ENCODE peak calls at places on chromosome 5, in seven cellular contexts. One of them, this sample, is unnamed.

GRCh38 chr5:52943285-52943684 is 45.9 kb upstream of the ITGA2 start:
- DNase-seq in GM23338: no peak
- DNase-seq in fibroblast of pulmonary artery: peak
- DNase-seq in AG04449: no peak
- DNase-seq in NCI-H1105 treated with DMSO at 0.1 percent for 48 hours: no peak
- DNase-seq in NCI-H1092 treated with DMSO at 0.1 percent for 48 hours: no peak
- DNase-seq in stimulated activated effector memory CD8-positive, alpha-beta T cell treated with anti-CD3 and anti-CD28 coated beads, Interleukin-12 subunit alpha, Interleukin-12 subunit beta, amount 100 ng/mL, for 72 hours: no peak
- DNase-seq in this sample: no peak

GRCh38 chr5:13944564-13945195 is at the start of gene DNAH5:
- DNase-seq in GM23338: no peak
- DNase-seq in fibroblast of pulmonary artery: no peak
- DNase-seq in AG04449: no peak
- DNase-seq in NCI-H1105 treated with DMSO at 0.1 percent for 48 hours: peak
- DNase-seq in NCI-H1092 treated with DMSO at 0.1 percent for 48 hours: no peak
- DNase-seq in stimulated activated effector memory CD8-positive, alpha-beta T cell treated with anti-CD3 and anti-CD28 coated beads, Interleukin-12 subunit alpha, Interleukin-12 subunit beta, amount 100 ng/mL, for 72 hours: no peak
- DNase-seq in this sample: no peak

GRCh38 chr5:161219816-161220215 is 326.7 kb downstream of the GABRB2 start:
- DNase-seq in GM23338: no peak
- DNase-seq in fibroblast of pulmonary artery: no peak
- DNase-seq in AG04449: no peak
- DNase-seq in NCI-H1105 treated with DMSO at 0.1 percent for 48 hours: no peak
- DNase-seq in NCI-H1092 treated with DMSO at 0.1 percent for 48 hours: no peak
- DNase-seq in stimulated activated effector memory CD8-positive, alpha-beta T cell treated with anti-CD3 and anti-CD28 coated beads, Interleukin-12 subunit alpha, Interleukin-12 subunit beta, amount 100 ng/mL, for 72 hours: no peak
- DNase-seq in this sample: no peak

GRCh38 chr5:79699766-79700400 is 10.2 kb downstream of the CMYA5 start:
- DNase-seq in GM23338: no peak
- DNase-seq in fibroblast of pulmonary artery: no peak
- DNase-seq in AG04449: no peak
- DNase-seq in NCI-H1105 treated with DMSO at 0.1 percent for 48 hours: no peak
- DNase-seq in NCI-H1092 treated with DMSO at 0.1 percent for 48 hours: no peak
- DNase-seq in stimulated activated effector memory CD8-positive, alpha-beta T cell treated with anti-CD3 and anti-CD28 coated beads, Interleukin-12 subunit alpha, Interleukin-12 subunit beta, amount 100 ng/mL, for 72 hours: no peak
- DNase-seq in this sample: no peak

GRCh38 chr5:132074772-132075718 is 1.5 kb downstream of the CSF2 start:
- DNase-seq in GM23338: no peak
- DNase-seq in fibroblast of pulmonary artery: no peak
- DNase-seq in AG04449: no peak
- DNase-seq in NCI-H1105 treated with DMSO at 0.1 percent for 48 hours: no peak
- DNase-seq in NCI-H1092 treated with DMSO at 0.1 percent for 48 hours: no peak
- DNase-seq in stimulated activated effector memory CD8-positive, alpha-beta T cell treated with anti-CD3 and anti-CD28 coated beads, Interleukin-12 subunit alpha, Interleukin-12 subunit beta, amount 100 ng/mL, for 72 hours: no peak
- DNase-seq in this sample: no peak

GRCh38 chr5:135112008-135112670 is 78.1 kb upstream of the PITX1 start:
- DNase-seq in GM23338: no peak
- DNase-seq in fibroblast of pulmonary artery: no peak
- DNase-seq in AG04449: no peak
- DNase-seq in NCI-H1105 treated with DMSO at 0.1 percent for 48 hours: no peak
- DNase-seq in NCI-H1092 treated with DMSO at 0.1 percent for 48 hours: no peak
- DNase-seq in stimulated activated effector memory CD8-positive, alpha-beta T cell treated with anti-CD3 and anti-CD28 coated beads, Interleukin-12 subunit alpha, Interleukin-12 subunit beta, amount 100 ng/mL, for 72 hours: no peak
- DNase-seq in this sample: no peak

GRCh38 chr5:2192496-2192895 is 309.8 kb upstream of the IRX4 start:
- DNase-seq in GM23338: no peak
- DNase-seq in fibroblast of pulmonary artery: no peak
- DNase-seq in AG04449: no peak
- DNase-seq in NCI-H1105 treated with DMSO at 0.1 percent for 48 hours: no peak
- DNase-seq in NCI-H1092 treated with DMSO at 0.1 percent for 48 hours: peak
- DNase-seq in stimulated activated effector memory CD8-positive, alpha-beta T cell treated with anti-CD3 and anti-CD28 coated beads, Interleukin-12 subunit alpha, Interleukin-12 subunit beta, amount 100 ng/mL, for 72 hours: no peak
- DNase-seq in this sample: no peak

GRCh38 chr5:176687881-176688280 is 40.6 kb downstream of the TSPAN17 start:
- DNase-seq in GM23338: no peak
- DNase-seq in fibroblast of pulmonary artery: no peak
- DNase-seq in AG04449: no peak
- DNase-seq in NCI-H1105 treated with DMSO at 0.1 percent for 48 hours: no peak
- DNase-seq in NCI-H1092 treated with DMSO at 0.1 percent for 48 hours: no peak
- DNase-seq in stimulated activated effector memory CD8-positive, alpha-beta T cell treated with anti-CD3 and anti-CD28 coated beads, Interleukin-12 subunit alpha, Interleukin-12 subunit beta, amount 100 ng/mL, for 72 hours: no peak
- DNase-seq in this sample: no peak

GRCh38 chr5:93800988-93801811 is 59.8 kb upstream of the POU5F2 start:
- DNase-seq in GM23338: peak
- DNase-seq in fibroblast of pulmonary artery: peak
- DNase-seq in AG04449: no peak
- DNase-seq in NCI-H1105 treated with DMSO at 0.1 percent for 48 hours: peak
- DNase-seq in NCI-H1092 treated with DMSO at 0.1 percent for 48 hours: peak
- DNase-seq in stimulated activated effector memory CD8-positive, alpha-beta T cell treated with anti-CD3 and anti-CD28 coated beads, Interleukin-12 subunit alpha, Interleukin-12 subunit beta, amount 100 ng/mL, for 72 hours: no peak
- DNase-seq in this sample: peak

GRCh38 chr5:15500326-15500958 is 462 bp downstream of the FBXL7 start:
- DNase-seq in GM23338: peak
- DNase-seq in fibroblast of pulmonary artery: peak
- DNase-seq in AG04449: no peak
- DNase-seq in NCI-H1105 treated with DMSO at 0.1 percent for 48 hours: no peak
- DNase-seq in NCI-H1092 treated with DMSO at 0.1 percent for 48 hours: no peak
- DNase-seq in stimulated activated effector memory CD8-positive, alpha-beta T cell treated with anti-CD3 and anti-CD28 coated beads, Interleukin-12 subunit alpha, Interleukin-12 subunit beta, amount 100 ng/mL, for 72 hours: no peak
- DNase-seq in this sample: peak

GRCh38 chr5:156803404-156803803 is 46.7 kb upstream of the PPP1R2B start:
- DNase-seq in GM23338: no peak
- DNase-seq in fibroblast of pulmonary artery: no peak
- DNase-seq in AG04449: no peak
- DNase-seq in NCI-H1105 treated with DMSO at 0.1 percent for 48 hours: no peak
- DNase-seq in NCI-H1092 treated with DMSO at 0.1 percent for 48 hours: no peak
- DNase-seq in stimulated activated effector memory CD8-positive, alpha-beta T cell treated with anti-CD3 and anti-CD28 coated beads, Interleukin-12 subunit alpha, Interleukin-12 subunit beta, amount 100 ng/mL, for 72 hours: no peak
- DNase-seq in this sample: no peak

GRCh38 chr5:157020508-157021213 is 38.3 kb downstream of the HAVCR1 start:
- DNase-seq in GM23338: no peak
- DNase-seq in fibroblast of pulmonary artery: no peak
- DNase-seq in AG04449: no peak
- DNase-seq in NCI-H1105 treated with DMSO at 0.1 percent for 48 hours: no peak
- DNase-seq in NCI-H1092 treated with DMSO at 0.1 percent for 48 hours: peak
- DNase-seq in stimulated activated effector memory CD8-positive, alpha-beta T cell treated with anti-CD3 and anti-CD28 coated beads, Interleukin-12 subunit alpha, Interleukin-12 subunit beta, amount 100 ng/mL, for 72 hours: no peak
- DNase-seq in this sample: no peak

GRCh38 chr5:1519631-1520141 is 4.1 kb downstream of the LPCAT1 start:
- DNase-seq in GM23338: no peak
- DNase-seq in fibroblast of pulmonary artery: no peak
- DNase-seq in AG04449: no peak
- DNase-seq in NCI-H1105 treated with DMSO at 0.1 percent for 48 hours: no peak
- DNase-seq in NCI-H1092 treated with DMSO at 0.1 percent for 48 hours: no peak
- DNase-seq in stimulated activated effector memory CD8-positive, alpha-beta T cell treated with anti-CD3 and anti-CD28 coated beads, Interleukin-12 subunit alpha, Interleukin-12 subunit beta, amount 100 ng/mL, for 72 hours: peak
- DNase-seq in this sample: no peak

GRCh38 chr5:55534436-55535198 is at the start of gene PLPP1:
- DNase-seq in GM23338: peak
- DNase-seq in fibroblast of pulmonary artery: peak
- DNase-seq in AG04449: no peak
- DNase-seq in NCI-H1105 treated with DMSO at 0.1 percent for 48 hours: peak
- DNase-seq in NCI-H1092 treated with DMSO at 0.1 percent for 48 hours: peak
- DNase-seq in stimulated activated effector memory CD8-positive, alpha-beta T cell treated with anti-CD3 and anti-CD28 coated beads, Interleukin-12 subunit alpha, Interleukin-12 subunit beta, amount 100 ng/mL, for 72 hours: peak
- DNase-seq in this sample: peak

GRCh38 chr5:178234753-178235599 is 2.4 kb upstream of the PHYKPL start:
- DNase-seq in GM23338: peak
- DNase-seq in fibroblast of pulmonary artery: peak
- DNase-seq in AG04449: no peak
- DNase-seq in NCI-H1105 treated with DMSO at 0.1 percent for 48 hours: peak
- DNase-seq in NCI-H1092 treated with DMSO at 0.1 percent for 48 hours: peak
- DNase-seq in stimulated activated effector memory CD8-positive, alpha-beta T cell treated with anti-CD3 and anti-CD28 coated beads, Interleukin-12 subunit alpha, Interleukin-12 subunit beta, amount 100 ng/mL, for 72 hours: peak
- DNase-seq in this sample: peak

GRCh38 chr5:84032404-84032803 is 311.7 kb upstream of the HAPLN1 start:
- DNase-seq in GM23338: no peak
- DNase-seq in fibroblast of pulmonary artery: peak
- DNase-seq in AG04449: no peak
- DNase-seq in NCI-H1105 treated with DMSO at 0.1 percent for 48 hours: no peak
- DNase-seq in NCI-H1092 treated with DMSO at 0.1 percent for 48 hours: no peak
- DNase-seq in stimulated activated effector memory CD8-positive, alpha-beta T cell treated with anti-CD3 and anti-CD28 coated beads, Interleukin-12 subunit alpha, Interleukin-12 subunit beta, amount 100 ng/mL, for 72 hours: no peak
- DNase-seq in this sample: peak